ENCODE peak calls at places on chromosomes 13 and 19, in seven cellular contexts. P is cardiac fibroblast, U is astrocyte, B is Caco-2, N is foreskin fibroblast, C is heart left ventricle, S is upper lobe of right lung. L is an unnamed sample.

GRCh38 chr13:71817335-71817734 is 49.7 kb downstream of the DACH1 start:
- DNase-seq in P (no peak), U (no peak), B (no peak), N (no peak), C (no peak), S (no peak), L (no peak)

GRCh38 chr13:35349673-35350278 is 126.7 kb downstream of the MAB21L1 start:
- DNase-seq in P (no peak), U (peak; percentile 13), B (peak; percentile 39), N (peak; percentile 14), C (no peak), S (no peak), L (no peak)

GRCh38 chr13:113545931-113546516 is 38.5 kb upstream of the TFDP1 start:
- DNase-seq in P (no peak), U (no peak), B (no peak), N (no peak), C (peak; percentile 18), S (peak; percentile 63), L (no peak)

GRCh38 chr19:2275588-2276428 is 6.2 kb downstream of the PEAK3 start:
- DNase-seq in P (no peak), U (no peak), B (no peak), N (peak; percentile 34), C (no peak), S (no peak), L (no peak)

GRCh38 chr19:33093420-33094210 is 12.6 kb downstream of the GPATCH1 start:
- DNase-seq in P (no peak), U (no peak), B (no peak), N (no peak), C (no peak), S (no peak), L (no peak)

GRCh38 chr13:61685683-61686013 is 270.0 kb upstream of the PCDH20 start:
- DNase-seq in P (no peak), U (no peak), B (peak; percentile 54), N (no peak), C (no peak), S (no peak), L (no peak)

GRCh38 chr13:98581971-98582702 is 5.2 kb upstream of the STK24 start:
- DNase-seq in P (peak; percentile 75), U (peak; percentile 75), B (no peak), N (peak; percentile 90), C (no peak), S (no peak), L (no peak)

GRCh38 chr13:66069570-66069969 is 1160.6 kb downstream of the PCDH9 start:
- DNase-seq in P (peak; percentile 16), U (peak; percentile 61), B (no peak), N (peak; percentile 56), C (no peak), S (no peak), L (no peak)

GRCh38 chr19:49362926-49363264 is 679 bp upstream of the TEAD2 start:
- DNase-seq in P (no peak), U (peak; percentile 47), B (peak; percentile 24), N (no peak), C (peak; percentile 65), S (peak; percentile 71), L (no peak)

GRCh38 chr19:40623403-40624239 is 22.5 kb downstream of the LTBP4 start:
- DNase-seq in P (no peak), U (peak; percentile 98), B (peak; percentile 91), N (no peak), C (no peak), S (peak; percentile 77), L (no peak)

GRCh38 chr19:21158523-21159135 is 16.8 kb downstream of the ZNF431 start:
- DNase-seq in P (peak; percentile 67), U (peak; percentile 72), B (no peak), N (peak; percentile 33), C (no peak), S (no peak), L (no peak)

GRCh38 chr13:45731455-45731854 is 29.3 kb downstream of the CBY2 start:
- DNase-seq in P (no peak), U (no peak), B (no peak), N (no peak), C (no peak), S (no peak), L (no peak)

GRCh38 chr13:40469581-40470282 is 196.7 kb downstream of the FOXO1 start:
- DNase-seq in P (no peak), U (peak; percentile 36), B (no peak), N (no peak), C (no peak), S (no peak), L (no peak)

GRCh38 chr13:40466271-40466670 is 200.2 kb downstream of the FOXO1 start:
- DNase-seq in P (no peak), U (no peak), B (no peak), N (no peak), C (no peak), S (no peak), L (no peak)

GRCh38 chr13:40464991-40465390 is 201.4 kb downstream of the FOXO1 start:
- DNase-seq in P (no peak), U (no peak), B (no peak), N (no peak), C (no peak), S (no peak), L (no peak)

GRCh38 chr13:40470665-40471064 is 195.8 kb downstream of the FOXO1 start:
- DNase-seq in P (no peak), U (no peak), B (no peak), N (peak; percentile 24), C (no peak), S (no peak), L (no peak)

GRCh38 chr13:40468227-40468838 is 198.1 kb downstream of the FOXO1 start:
- DNase-seq in P (no peak), U (no peak), B (no peak), N (no peak), C (no peak), S (no peak), L (no peak)
- TF ChIP-seq CTCF in P (no peak), U (no peak), B (no peak), N (no peak), C (no peak), S (no peak), L (no peak)

DNA sequence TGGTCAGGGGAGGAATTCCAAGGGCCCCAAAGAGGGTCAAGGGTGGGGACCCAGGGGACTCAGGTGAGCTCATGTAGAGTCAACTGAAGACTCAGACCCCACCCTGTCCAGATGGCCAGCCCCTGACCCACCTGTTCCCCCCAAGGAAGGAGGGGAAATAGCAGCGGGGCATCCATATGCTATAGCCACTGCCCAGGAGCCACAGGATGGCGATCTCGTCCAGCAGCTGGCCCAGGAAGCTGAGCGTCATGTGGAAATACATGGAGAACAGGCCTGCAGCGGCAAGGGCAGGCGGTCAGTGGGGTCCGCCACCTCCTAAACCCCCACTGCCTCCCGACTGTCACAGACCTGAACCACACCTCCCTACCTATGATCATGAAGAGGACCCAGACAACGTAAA is 21.4 kb downstream of the ACER1 start:
- DNase-seq in P (no peak), U (no peak), B (peak; percentile 12), N (no peak), C (no peak), S (no peak), L (no peak)
- TF ChIP-seq CTCF in P (no peak), U (no peak), B (no peak), N (no peak), C (no peak), S (no peak), L (no peak)

DNA sequence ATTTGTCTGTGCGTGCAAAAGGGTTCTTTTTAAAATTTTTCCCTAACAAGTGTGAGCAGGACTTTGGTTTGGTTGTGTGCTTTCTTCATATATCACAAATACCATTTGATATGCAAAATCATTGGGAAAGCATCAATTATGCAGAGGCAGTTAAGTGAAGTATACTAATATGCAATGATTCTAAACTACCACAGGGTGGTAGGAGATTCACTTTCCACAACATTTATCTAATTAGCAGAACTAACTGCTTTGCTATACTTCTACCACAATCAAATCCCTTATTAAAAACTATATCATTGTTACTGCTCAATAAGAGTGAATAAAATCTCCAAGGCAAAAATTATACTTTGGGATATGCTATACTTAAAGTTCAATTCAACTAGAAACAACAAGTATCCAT is 2738.9 kb upstream of the PCDH20 start:
- DNase-seq in P (peak; percentile 51), U (peak; percentile 6), B (peak; percentile 4), N (peak; percentile 24), C (no peak), S (no peak), L (no peak)
- TF ChIP-seq CTCF in P (peak; percentile 37), U (no peak), B (peak; percentile 43), N (no peak), C (no peak), S (no peak), L (no peak)

GRCh38 chr13:96141032-96141431 is 51.1 kb downstream of the HS6ST3 start:
- DNase-seq in P (peak; percentile 68), U (peak; percentile 3), B (peak; percentile 28), N (peak; percentile 19), C (no peak), S (no peak), L (no peak)
- TF ChIP-seq CTCF in P (peak; percentile 31), U (no peak), B (no peak), N (no peak), C (peak; percentile 24), S (no peak), L (no peak)

GRCh38 chr19:43778651-43779050 is 2.1 kb downstream of the KCNN4 start:
- DNase-seq in P (no peak), U (no peak), B (no peak), N (no peak), C (no peak), S (no peak), L (no peak)

GRCh38 chr19:43781630-43782310 is 997 bp upstream of the KCNN4 start:
- DNase-seq in P (no peak), U (no peak), B (no peak), N (no peak), C (no peak), S (no peak), L (no peak)

GRCh38 chr19:43780706-43781525 is at the start of gene KCNN4:
- DNase-seq in P (peak; percentile 73), U (peak; percentile 91), B (no peak), N (peak; percentile 68), C (no peak), S (peak; percentile 70), L (peak; percentile 79)

GRCh38 chr19:43779147-43779819 is 1.5 kb downstream of the KCNN4 start:
- DNase-seq in P (no peak), U (no peak), B (no peak), N (no peak), C (peak; percentile 49), S (peak; percentile 74), L (peak; percentile 78)

DNA sequence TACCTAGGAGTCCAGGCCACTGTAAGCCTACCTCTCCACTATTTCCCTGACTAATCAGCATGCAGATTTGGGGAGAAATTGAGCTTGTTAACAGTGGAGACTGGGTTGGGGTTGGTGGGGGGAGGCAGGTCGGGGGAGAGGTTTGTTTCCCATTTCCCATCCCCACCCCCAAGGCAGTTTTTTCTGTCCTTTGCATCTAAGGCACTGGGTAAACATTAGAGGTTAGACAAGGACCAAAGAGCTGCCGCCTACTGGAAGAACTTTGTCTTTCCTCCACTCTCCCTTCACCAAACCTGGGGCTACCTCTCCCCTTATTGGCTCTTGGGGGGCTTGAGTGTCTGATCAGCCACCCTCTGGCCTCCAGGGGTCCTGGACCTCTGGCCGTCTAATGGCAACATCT is 953 bp downstream of the KCNN4 start:
- DNase-seq in P (no peak), U (no peak), B (no peak), N (no peak), C (no peak), S (no peak), L (peak; percentile 59)
- TF ChIP-seq CTCF in P (peak; percentile 3), U (no peak), B (no peak), N (no peak), C (no peak), S (no peak), L (peak; percentile 40)

L was measured in Calu3.